ENCODE peak calls at places on chromosomes 4 and X, in seven cellular contexts. I, A, D, X, G, Y and E are unnamed samples.

GRCh38 chr4:184477201-184477999 is 3.0 kb upstream of the IRF2 start:
- DNase-seq in A (no peak), I (no peak), D (no peak), X (no peak), Y (no peak), G (no peak), E (no peak)

GRCh38 chr4:53455766-53456165 is 78.3 kb downstream of the FIP1L1 start:
- DNase-seq in X (no peak), Y (no peak), A (no peak), I (no peak), G (no peak), D (no peak), E (no peak)

GRCh38 chr4:80732010-80732409 is 298.5 kb upstream of the BMP3 start:
- DNase-seq in A (no peak), I (no peak), Y (no peak), D (no peak), X (peak; percentile 2), G (no peak), E (no peak)

GRCh38 chr4:83618991-83619390 is 83.1 kb downstream of the GPAT3 start:
- DNase-seq in I (peak; percentile 29), X (peak; percentile 46), G (peak; percentile 26), D (peak; percentile 9), A (no peak), Y (no peak), E (no peak)

GRCh38 chr4:186622788-186623464 is 67.6 kb upstream of the MTNR1A start:
- DNase-seq in X (peak; percentile 71), A (no peak), I (no peak), Y (no peak), D (no peak), G (no peak), E (no peak)

GRCh38 chr4:136036744-136037143 is 1495.5 kb downstream of the PCDH18 start:
- DNase-seq in I (no peak), D (no peak), X (peak; percentile 11), A (no peak), Y (no peak), G (no peak), E (no peak)

GRCh38 chrX:154541896-154542722 is 4.5 kb downstream of the G6PD start:
- DNase-seq in X (peak; percentile 95), Y (peak; percentile 73), A (no peak), G (peak; percentile 93), D (no peak), I (peak; percentile 37), E (peak; percentile 73)

GRCh38 chrX:40153335-40154221 is 55.8 kb upstream of the BCOR start:
- DNase-seq in I (no peak), Y (peak; percentile 65), D (peak; percentile 79), G (no peak), A (no peak), X (peak; percentile 56), E (peak; percentile 49)

GRCh38 chr4:61770456-61770855 is 570.3 kb downstream of the ADGRL3 start:
- DNase-seq in I (no peak), G (no peak), A (no peak), Y (no peak), X (no peak), D (no peak), E (no peak)

GRCh38 chrX:11666180-11666579 is 460 bp upstream of the ARHGAP6 start:
- DNase-seq in A (no peak), X (peak; percentile 15), Y (no peak), I (no peak), D (no peak), G (no peak), E (no peak)

GRCh38 chrX:88366314-88366713 is 380.7 kb upstream of the CPXCR1 start:
- DNase-seq in A (no peak), D (no peak), G (no peak), I (no peak), X (no peak), Y (no peak), E (no peak)

GRCh38 chr4:75904086-75904485 is 1.8 kb upstream of the PPEF2 start:
- DNase-seq in G (no peak), Y (no peak), D (peak; percentile 9), A (no peak), X (no peak), I (no peak), E (no peak)

GRCh38 chr4:54844911-54845310 is 187.2 kb downstream of the KIT start:
- DNase-seq in X (no peak), I (no peak), Y (no peak), A (no peak), D (no peak), G (no peak), E (no peak)

DNA sequence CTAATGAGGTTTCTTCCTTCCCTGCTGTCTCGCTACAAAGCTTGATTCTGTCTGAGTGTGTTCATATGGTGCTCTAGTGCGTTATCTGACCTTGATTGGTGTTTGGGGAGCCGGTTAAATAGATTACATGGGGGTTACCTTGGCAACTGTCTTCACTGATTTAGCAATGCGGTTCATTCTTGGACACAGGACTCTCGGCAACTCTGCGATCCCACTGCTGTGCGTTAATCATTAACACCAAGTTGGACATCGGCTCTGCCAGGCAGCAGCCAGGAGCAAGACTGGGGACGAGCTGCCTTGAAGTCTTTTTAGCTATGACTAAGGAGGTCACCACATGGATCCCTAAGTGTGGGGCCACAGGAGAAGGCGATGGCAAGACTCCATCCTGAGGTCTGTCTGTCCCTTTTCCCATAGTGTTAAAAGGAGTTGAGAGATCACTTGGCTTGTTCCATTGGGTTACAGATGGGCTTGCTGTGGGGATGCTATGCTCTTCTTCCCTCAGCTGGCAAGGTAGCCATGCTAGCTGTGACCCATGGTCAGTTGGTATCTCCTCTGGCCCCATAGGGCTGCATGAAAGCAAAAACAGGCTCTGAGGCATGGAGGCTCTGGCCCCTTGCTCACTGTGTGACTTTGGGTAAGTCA is 93.4 kb upstream of the MAMLD1 start:
- DNase-seq in D (no peak), A (no peak), I (peak; percentile 85), Y (no peak), G (no peak), X (peak; percentile 40), E (no peak)
- H3K27ac ChIP-seq in D (no peak overlapping the region), A (no peak overlapping the region), I (peak overlapping the region; percentile 44), Y (no peak overlapping the region), G (no peak overlapping the region), X (no peak overlapping the region), E (no peak overlapping the region)

GRCh38 chrX:8668797-8669196 is 63.1 kb downstream of the ANOS1 start:
- DNase-seq in I (no peak), G (peak; percentile 32), D (no peak), Y (peak; percentile 51), X (no peak), A (no peak), E (no peak)

GRCh38 chrX:8673211-8673610 is 58.7 kb downstream of the ANOS1 start:
- DNase-seq in D (no peak), X (peak; percentile 34), I (no peak), G (no peak), Y (no peak), A (no peak), E (no peak)

DNA sequence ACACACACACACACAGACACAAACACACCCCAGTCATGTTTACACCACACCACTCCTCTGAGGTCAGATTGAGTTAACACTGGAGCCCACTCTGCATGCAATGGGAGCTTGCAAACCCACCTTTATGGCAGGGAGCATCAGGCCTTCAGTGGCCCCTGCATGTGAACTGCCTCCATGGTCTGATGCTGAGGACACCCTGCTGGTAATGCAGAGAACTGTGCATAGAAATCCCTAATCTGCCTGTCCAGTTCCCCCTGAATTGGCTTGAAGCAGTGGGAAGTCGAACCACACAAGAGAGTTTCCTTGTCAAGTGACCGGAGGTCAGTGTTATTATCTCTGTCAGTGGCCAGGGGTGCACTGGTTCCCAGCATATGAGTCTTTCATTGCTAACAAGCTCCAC is 59.8 kb downstream of the ANOS1 start:
- DNase-seq in I (no peak), D (no peak), X (no peak), Y (no peak), G (no peak), A (no peak), E (no peak)
- TF ChIP-seq CTCF in I (no peak), D (no peak), X (peak; percentile 10), Y (no peak), G (no peak), A (no peak), E (no peak)

GRCh38 chrX:22969416-22969815 is 30.3 kb upstream of the DDX53 start:
- DNase-seq in X (peak; percentile 62), I (no peak), Y (no peak), G (no peak), D (no peak), A (no peak), E (no peak)

GRCh38 chrX:22963186-22963585 is 36.6 kb upstream of the DDX53 start:
- DNase-seq in D (no peak), I (no peak), Y (no peak), G (no peak), X (no peak), A (no peak), E (no peak)

GRCh38 chrX:22970861-22971260 is 28.9 kb upstream of the DDX53 start:
- DNase-seq in A (no peak), G (no peak), Y (no peak), I (no peak), D (no peak), X (no peak), E (no peak)

DNA sequence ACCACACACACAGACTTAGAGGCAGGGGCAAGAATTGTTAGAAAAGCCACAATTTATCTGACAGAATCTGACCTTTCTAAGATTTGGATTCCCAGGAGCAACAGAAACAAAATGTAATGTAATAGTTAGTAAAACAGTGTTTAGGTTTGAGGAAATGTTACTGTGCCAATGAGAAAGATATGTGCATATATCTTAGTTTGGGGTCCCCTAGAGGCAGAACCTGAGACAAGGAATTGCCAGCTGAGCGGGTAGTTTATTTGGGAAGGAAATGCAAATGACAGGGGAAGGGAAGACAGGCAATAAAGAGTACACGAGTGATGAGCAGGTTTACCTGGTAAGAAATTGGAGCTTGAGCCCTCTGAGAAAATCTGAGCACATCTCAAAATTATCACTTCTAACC is 31.3 kb upstream of the DDX53 start:
- DNase-seq in G (no peak), X (no peak), D (no peak), Y (no peak), I (no peak), A (no peak), E (no peak)
- H3K27ac ChIP-seq in G (no peak overlapping the region), X (no peak overlapping the region), D (no peak overlapping the region), Y (no peak overlapping the region), I (no peak overlapping the region), A (no peak overlapping the region), E (no peak overlapping the region)

GRCh38 chr4:183284229-183284628 is 35.8 kb downstream of the CLDN22 start:
- DNase-seq in G (no peak), D (no peak), Y (no peak), A (no peak), X (no peak), I (no peak), E (no peak)

GRCh38 chr4:183284965-183285364 is 35.1 kb downstream of the CLDN22 start:
- DNase-seq in D (no peak), G (no peak), X (peak; percentile 6), Y (no peak), A (no peak), I (no peak), E (no peak)

GRCh38 chr4:183286590-183287308 is 33.3 kb downstream of the CLDN22 start:
- DNase-seq in I (no peak), D (no peak), A (no peak), Y (no peak), X (no peak), G (no peak), E (no peak)

GRCh38 chr4:183287309-183287659 is 32.8 kb downstream of the CLDN22 start:
- DNase-seq in I (no peak), X (no peak), A (no peak), Y (no peak), D (no peak), G (no peak), E (no peak)

DNA sequence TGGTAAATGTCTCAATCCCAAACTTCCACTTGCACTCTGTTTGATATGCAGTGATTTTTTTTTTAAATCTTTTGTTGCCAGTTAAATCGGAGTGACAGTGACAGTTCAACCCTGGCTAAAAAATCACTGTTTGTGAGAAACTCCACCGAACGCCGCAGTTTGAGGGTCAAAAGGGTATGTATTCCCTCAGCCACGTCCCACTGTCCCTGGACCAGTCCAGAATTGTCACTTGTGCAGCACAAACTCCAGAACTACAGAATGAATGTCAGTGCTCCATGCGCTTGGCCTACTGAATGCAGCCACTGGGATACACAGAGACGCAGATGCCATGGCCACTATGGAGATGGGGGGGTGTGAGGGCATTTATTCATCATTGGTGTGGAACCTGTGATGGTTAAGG is 34.2 kb downstream of the CLDN22 start:
- DNase-seq in Y (no peak), D (no peak), X (no peak), I (no peak), G (no peak), A (no peak), E (no peak)
- TF ChIP-seq CTCF in Y (no peak), D (no peak), X (no peak), I (no peak), G (no peak), A (no peak), E (no peak)